ENCODE peak calls at places on chromosomes 16 and 17, in nine cellular contexts. L is adrenal gland, X is GM12891, N is heart left ventricle, Q is NB4, D is ovary, U is lower leg skin, K is body of pancreas, V is spleen. O is an unnamed sample.

GRCh38 chr16:56547120-56547948 is 17.5 kb upstream of the MT4 start:
- DNase-seq in L (peak), X (no peak), N (no peak), Q (peak), D (no peak), U (no peak), K (no peak), V (no peak), O (no peak)

GRCh38 chr17:81794074-81794476 is 9.9 kb upstream of the GCGR start:
- DNase-seq in L (no peak), X (no peak), N (no peak), Q (no peak), D (no peak), U (no peak), K (no peak), V (no peak), O (no peak)

GRCh38 chr16:90019543-90020259 is 445 bp upstream of the DBNDD1 start:
- DNase-seq in L (no peak), X (peak), N (no peak), Q (peak), D (no peak), U (no peak), K (peak), V (peak), O (peak)

GRCh38 chr17:75457047-75457654 is 716 bp downstream of the TMEM94 start:
- DNase-seq in L (peak), X (no peak), N (peak), Q (peak), D (peak), U (no peak), K (peak), V (peak), O (no peak)

GRCh38 chr16:4273858-4274291 is 1.1 kb upstream of the TFAP4 start:
- DNase-seq in L (peak), X (no peak), N (peak), Q (peak), D (peak), U (peak), K (peak), V (peak), O (peak)

GRCh38 chr16:86344881-86345280 is 165.4 kb upstream of the FOXF1 start:
- DNase-seq in L (no peak), X (no peak), N (no peak), Q (no peak), D (no peak), U (no peak), K (no peak), V (no peak), O (no peak)

GRCh38 chr16:20051611-20052010 is 22.1 kb downstream of the GPR139 start:
- DNase-seq in L (no peak), X (no peak), N (no peak), Q (no peak), D (no peak), U (no peak), K (no peak), V (no peak), O (no peak)

GRCh38 chr17:51355314-51356083 is 95.2 kb downstream of the UTP18 start:
- DNase-seq in L (no peak), X (no peak), N (no peak), Q (no peak), D (no peak), U (no peak), K (no peak), V (no peak), O (no peak)

GRCh38 chr16:72191551-72191950 is 19.6 kb upstream of the PMFBP1 start:
- DNase-seq in L (no peak), X (no peak), N (no peak), Q (no peak), D (peak), U (no peak), K (no peak), V (no peak), O (no peak)

GRCh38 chr16:69328854-69329316 is 1.5 kb downstream of the PDF start:
- DNase-seq in L (peak), X (no peak), N (no peak), Q (no peak), D (no peak), U (peak), K (peak), V (peak), O (no peak)

GRCh38 chr16:78462261-78463208 is 363.1 kb downstream of the WWOX start:
- DNase-seq in L (no peak), X (no peak), N (no peak), Q (no peak), D (no peak), U (no peak), K (no peak), V (no peak), O (no peak)

GRCh38 chr16:19691161-19691850 is 26.7 kb downstream of the KNOP1 start:
- DNase-seq in L (peak), X (no peak), N (no peak), Q (peak), D (peak), U (no peak), K (no peak), V (peak), O (no peak)

GRCh38 chr17:49557204-49558024 is 18.3 kb upstream of the NXPH3 start:
- DNase-seq in L (peak), X (no peak), N (peak), Q (peak), D (no peak), U (peak), K (peak), V (peak), O (no peak)

GRCh38 chr17:72732893-72733618 is 359.4 kb downstream of the SLC39A11 start:
- DNase-seq in L (no peak), X (no peak), N (no peak), Q (no peak), D (no peak), U (no peak), K (no peak), V (no peak), O (no peak)

GRCh38 chr17:8341456-8341855 is 1.8 kb downstream of the ODF4 start:
- DNase-seq in L (no peak), X (no peak), N (no peak), Q (no peak), D (no peak), U (no peak), K (no peak), V (no peak), O (no peak)

GRCh38 chr17:34177642-34178041 is 77.4 kb upstream of the CCL2 start:
- DNase-seq in L (no peak), X (no peak), N (no peak), Q (no peak), D (no peak), U (no peak), K (no peak), V (no peak), O (no peak)

GRCh38 chr17:58192612-58193011 is at the start of gene EPX:
- DNase-seq in L (no peak), X (no peak), N (no peak), Q (peak), D (no peak), U (no peak), K (no peak), V (no peak), O (no peak)

GRCh38 chr16:85492617-85492957 is 120.5 kb upstream of the GSE1 start:
- DNase-seq in L (no peak), X (no peak), N (no peak), Q (peak), D (no peak), U (no peak), K (no peak), V (no peak), O (no peak)

GRCh38 chr17:79646721-79647455 is 36.0 kb upstream of the RBFOX3 start:
- DNase-seq in L (peak), X (no peak), N (no peak), Q (no peak), D (no peak), U (peak), K (no peak), V (no peak), O (no peak)

GRCh38 chr17:29155235-29155965 is 24.8 kb downstream of the MYO18A start:
- DNase-seq in L (peak), X (no peak), N (peak), Q (peak), D (no peak), U (no peak), K (peak), V (peak), O (peak)

GRCh38 chr16:29821663-29822115 is 1.4 kb downstream of the MVP start:
- DNase-seq in L (no peak), X (no peak), N (no peak), Q (no peak), D (peak), U (no peak), K (no peak), V (no peak), O (no peak)

GRCh38 chr16:9219811-9220210 is 128.4 kb downstream of the HAPSTR1 start:
- DNase-seq in L (no peak), X (no peak), N (no peak), Q (no peak), D (no peak), U (no peak), K (no peak), V (no peak), O (no peak)

GRCh38 chr17:48002920-48003685 is 32.2 kb downstream of the CDK5RAP3 start:
- DNase-seq in L (peak), X (no peak), N (no peak), Q (no peak), D (no peak), U (no peak), K (no peak), V (no peak), O (no peak)

GRCh38 chr17:49508061-49508865 is 13.2 kb downstream of the NGFR start:
- DNase-seq in L (no peak), X (no peak), N (no peak), Q (no peak), D (no peak), U (no peak), K (no peak), V (no peak), O (peak)

GRCh38 chr17:79242873-79243602 is 168.4 kb downstream of the ENGASE start:
- DNase-seq in L (no peak), X (no peak), N (no peak), Q (peak), D (no peak), U (no peak), K (no peak), V (no peak), O (peak)

GRCh38 chr17:79033741-79034501 is 10.0 kb downstream of the C1QTNF1 start:
- DNase-seq in L (peak), X (no peak), N (peak), Q (no peak), D (peak), U (peak), K (no peak), V (peak), O (no peak)

GRCh38 chr16:54077412-54077821 is 209.2 kb downstream of the IRX3 start:
- DNase-seq in L (no peak), X (no peak), N (no peak), Q (peak), D (no peak), U (no peak), K (no peak), V (no peak), O (peak)

GRCh38 chr16:1723450-1724147 is 17.6 kb downstream of the MAPK8IP3 start:
- DNase-seq in L (peak), X (no peak), N (no peak), Q (peak), D (no peak), U (no peak), K (peak), V (no peak), O (peak)

GRCh38 chr17:13104576-13104975 is 86.7 kb upstream of the ELAC2 start:
- DNase-seq in L (no peak), X (no peak), N (no peak), Q (no peak), D (no peak), U (no peak), K (no peak), V (no peak), O (no peak)

GRCh38 chr17:57625511-57625910 is 119.6 kb downstream of the CCDC182 start:
- DNase-seq in L (no peak), X (no peak), N (no peak), Q (no peak), D (no peak), U (no peak), K (no peak), V (no peak), O (no peak)

GRCh38 chr17:5361426-5361825 is 58.0 kb downstream of the NUP88 start:
- DNase-seq in L (no peak), X (no peak), N (no peak), Q (no peak), D (no peak), U (no peak), K (no peak), V (no peak), O (no peak)

GRCh38 chr17:57862990-57863667 is 13.3 kb upstream of the MRPS23 start:
- DNase-seq in L (no peak), X (no peak), N (no peak), Q (no peak), D (no peak), U (no peak), K (no peak), V (no peak), O (no peak)

GRCh38 chr16:89646906-89647305 is 10.6 kb downstream of the CHMP1A start:
- DNase-seq in L (no peak), X (no peak), N (no peak), Q (no peak), D (no peak), U (no peak), K (no peak), V (no peak), O (no peak)

GRCh38 chr17:71759422-71760060 is 361.3 kb upstream of the SOX9 start:
- DNase-seq in L (no peak), X (no peak), N (no peak), Q (no peak), D (no peak), U (no peak), K (no peak), V (no peak), O (no peak)

GRCh38 chr17:10285896-10286295 is 86.9 kb downstream of the MYH13 start:
- DNase-seq in L (no peak), X (no peak), N (no peak), Q (no peak), D (no peak), U (no peak), K (no peak), V (no peak), O (no peak)

GRCh38 chr17:65594585-65594940 is 33.1 kb upstream of the AXIN2 start:
- DNase-seq in L (no peak), X (no peak), N (no peak), Q (no peak), D (peak), U (no peak), K (no peak), V (no peak), O (no peak)

GRCh38 chr16:89115216-89115949 is 21.7 kb downstream of the ACSF3 start:
- DNase-seq in L (peak), X (peak), N (peak), Q (peak), D (no peak), U (peak), K (no peak), V (peak), O (no peak)

GRCh38 chr17:6779411-6779810 is 3.4 kb downstream of the FBXO39 start:
- DNase-seq in L (no peak), X (no peak), N (no peak), Q (no peak), D (no peak), U (no peak), K (no peak), V (no peak), O (no peak)

GRCh38 chr16:52613508-52613907 is 66.6 kb upstream of the TOX3 start:
- DNase-seq in L (no peak), X (no peak), N (no peak), Q (peak), D (no peak), U (no peak), K (no peak), V (no peak), O (no peak)

GRCh38 chr16:52617591-52617990 is 70.6 kb upstream of the TOX3 start:
- DNase-seq in L (no peak), X (no peak), N (no peak), Q (no peak), D (no peak), U (no peak), K (no peak), V (no peak), O (no peak)

GRCh38 chr16:52611817-52612673 is 65.1 kb upstream of the TOX3 start:
- DNase-seq in L (no peak), X (no peak), N (no peak), Q (no peak), D (no peak), U (no peak), K (peak), V (no peak), O (no peak)
- TF ChIP-seq POLR2A in L (no peak), X (no peak), N (no peak), Q (no peak), D (no peak), U (no peak), K (no peak), V (no peak), O (no peak)

DNA sequence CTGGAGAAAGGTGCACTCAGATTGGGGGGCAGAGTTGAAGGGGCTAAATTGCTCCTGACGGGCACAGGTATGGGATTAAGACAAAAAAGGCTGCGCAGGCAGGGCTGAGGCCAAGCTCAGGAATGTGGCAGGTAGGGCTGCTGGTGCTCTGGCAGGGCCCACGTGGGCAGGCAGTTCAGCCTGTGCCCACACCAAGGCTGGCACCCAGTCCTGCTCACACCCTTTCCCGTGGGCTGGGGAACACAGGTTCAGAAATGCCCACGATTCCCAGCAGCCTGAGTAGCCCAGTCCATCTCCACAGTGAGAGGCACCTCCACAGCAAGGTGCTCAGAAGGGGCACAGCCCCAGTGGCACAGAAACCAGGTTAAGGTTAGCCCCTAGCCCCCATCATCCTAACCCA is 4.4 kb downstream of the HDAC5 start:
- DNase-seq in L (no peak), X (no peak), N (no peak), Q (no peak), D (no peak), U (no peak), K (no peak), V (no peak), O (no peak)
- TF ChIP-seq POLR2A in L (no peak), X (no peak), N (no peak), Q (no peak), D (no peak), U (no peak), K (no peak), V (no peak), O (no peak)

GRCh38 chr16:53053967-53054669 is 673 bp upstream of the CHD9 start:
- DNase-seq in L (peak), X (no peak), N (peak), Q (peak), D (peak), U (peak), K (peak), V (no peak), O (no peak)

GRCh38 chr16:53056528-53056881 is 1.7 kb downstream of the CHD9 start:
- DNase-seq in L (peak), X (no peak), N (no peak), Q (peak), D (no peak), U (no peak), K (no peak), V (no peak), O (no peak)

GRCh38 chr16:53054670-53055485 is at the start of gene CHD9:
- DNase-seq in L (peak), X (peak), N (peak), Q (peak), D (peak), U (peak), K (peak), V (peak), O (peak)

GRCh38 chr16:53055603-53056527 is 1.1 kb downstream of the CHD9 start:
- DNase-seq in L (peak), X (no peak), N (peak), Q (peak), D (peak), U (no peak), K (no peak), V (no peak), O (peak)

DNA sequence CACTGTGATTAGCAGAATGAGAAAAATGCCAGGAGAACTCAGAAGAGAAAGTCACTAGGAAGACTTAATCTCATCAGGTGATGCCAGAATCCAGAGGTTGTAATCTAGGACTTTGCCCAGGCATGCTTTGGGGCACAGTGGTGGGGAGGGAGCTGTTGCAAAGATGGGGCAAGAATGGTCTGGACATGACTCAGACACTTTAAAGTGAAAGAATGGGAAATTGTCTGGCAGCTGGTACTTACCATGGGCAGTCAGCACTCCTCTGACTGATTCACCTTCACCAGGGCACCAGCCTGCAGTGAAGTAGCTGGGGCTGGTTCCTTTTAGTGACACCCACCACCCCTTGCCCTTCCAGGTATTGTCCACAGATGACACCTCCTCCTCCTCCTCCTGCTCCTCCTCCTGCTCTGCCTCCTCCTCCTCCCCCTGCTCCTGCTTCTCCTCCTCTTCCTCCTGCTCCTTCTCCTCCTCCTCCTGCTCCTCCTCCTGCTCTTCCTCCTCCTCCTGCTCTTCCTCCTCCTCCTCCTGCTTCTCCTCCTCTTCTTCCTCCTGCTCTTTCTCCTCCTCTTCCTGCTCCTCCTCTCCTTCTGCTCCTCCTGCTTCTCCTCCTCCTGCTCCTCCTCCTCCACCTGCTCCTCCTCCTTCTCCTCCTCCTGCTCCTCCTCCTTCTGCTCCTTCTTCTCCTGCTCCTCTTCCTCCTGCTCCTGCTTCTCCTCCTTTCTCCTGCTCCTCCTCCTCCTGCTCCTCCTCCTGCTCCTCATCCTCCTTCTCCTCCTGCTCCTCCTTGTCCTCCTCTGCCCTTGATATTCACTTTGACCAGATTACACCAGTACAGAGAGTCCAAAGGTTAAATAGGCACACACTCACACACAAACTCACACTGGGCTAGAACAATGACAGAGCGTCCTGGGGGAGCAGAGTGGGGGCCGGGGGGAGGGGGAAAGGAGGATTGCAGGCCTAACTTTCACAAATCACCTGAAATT is at the start of gene CHD9NB:
- DNase-seq in L (peak), X (no peak), N (no peak), Q (peak), D (no peak), U (no peak), K (no peak), V (no peak), O (peak)
- TF ChIP-seq POLR2A in L (no peak), X (no peak), N (no peak), Q (no peak), D (no peak), U (no peak), K (no peak), V (no peak), O (peak)

DNA sequence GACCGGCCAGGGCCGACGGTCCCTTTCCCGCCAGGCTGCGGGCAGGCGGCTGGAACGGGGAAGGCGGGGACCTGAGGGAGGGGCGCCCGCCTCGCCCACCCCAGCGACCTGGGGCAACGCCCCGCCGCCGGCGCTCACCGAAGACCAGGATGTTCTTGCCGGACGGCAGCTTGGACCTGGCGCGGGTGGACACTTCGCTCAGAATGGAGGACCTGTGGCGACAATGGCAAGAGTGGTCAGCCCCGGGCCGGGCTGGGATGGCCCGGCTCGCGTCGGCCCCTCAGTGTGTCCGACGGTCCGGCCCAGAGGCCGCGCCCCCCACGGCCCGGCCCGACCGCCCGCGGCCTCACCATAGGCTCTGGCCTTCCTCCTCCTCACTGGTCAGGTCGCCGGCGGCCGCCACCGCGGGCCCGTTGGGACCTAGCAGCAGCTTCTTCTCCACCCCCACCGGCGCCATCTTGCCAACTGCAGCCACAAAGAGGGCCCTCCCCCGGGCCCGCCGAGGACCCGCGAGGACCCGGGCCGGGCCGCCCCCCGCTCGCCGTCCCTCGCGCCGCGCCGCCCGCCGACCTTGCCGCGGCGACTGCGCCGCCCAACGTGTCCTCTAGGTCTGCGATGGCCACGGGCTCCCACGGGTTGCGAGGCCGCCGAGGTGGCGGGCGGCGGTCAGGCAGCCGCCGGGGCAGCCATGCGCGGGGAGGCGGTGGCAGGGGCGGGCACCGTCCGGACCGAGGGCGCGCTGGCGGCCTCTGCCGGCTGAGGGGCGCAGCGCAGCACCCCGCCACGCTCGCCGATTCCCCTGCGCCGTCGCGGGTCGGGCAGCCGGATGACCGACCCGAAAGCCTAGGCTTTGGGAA is at the start of gene DYNC1LI2:
- DNase-seq in L (peak), X (peak), N (peak), Q (peak), D (peak), U (peak), K (peak), V (peak), O (peak)
- TF ChIP-seq POLR2A in L (peak), X (peak), N (peak), Q (peak), D (no peak), U (no peak), K (peak), V (peak), O (peak)